ENCODE peak calls at places on chromosome 19, in nine cellular contexts. J, A, T, Y, C, D, V, X and M are unnamed samples.

GRCh38 chr19:12790628-12791344 is 500 bp upstream of the JUNB start:
- DNase-seq in J (no peak), A (no peak), T (no peak), Y (no peak), C (no peak), D (no peak), V (no peak), X (no peak), M (no peak)

GRCh38 chr19:39727070-39727800 is 10.6 kb downstream of the CLC start:
- DNase-seq in J (no peak), A (no peak), T (no peak), Y (no peak), C (no peak), D (no peak), V (no peak), X (no peak), M (peak; percentile 37)

GRCh38 chr19:21328402-21328801 is 808 bp downstream of the ZNF708 start:
- DNase-seq in J (no peak), A (no peak), T (no peak), Y (peak; percentile 26), C (no peak), D (no peak), V (no peak), X (no peak), M (peak; percentile 5)

GRCh38 chr19:31715249-31715944 is 366.2 kb upstream of the TSHZ3 start:
- DNase-seq in J (no peak), A (no peak), T (no peak), Y (no peak), C (peak; percentile 17), D (no peak), V (no peak), X (no peak), M (no peak)

GRCh38 chr19:14761607-14762006 is 16.8 kb downstream of the ADGRE2 start:
- DNase-seq in J (no peak), A (no peak), T (no peak), Y (no peak), C (no peak), D (no peak), V (no peak), X (no peak), M (no peak)

GRCh38 chr19:51000426-51000825 is 978 bp downstream of the KLK8 start:
- DNase-seq in J (no peak), A (no peak), T (no peak), Y (no peak), C (no peak), D (no peak), V (no peak), X (no peak), M (no peak)

GRCh38 chr19:3985643-3986259 is 488 bp upstream of the EEF2 start:
- DNase-seq in J (no peak), A (no peak), T (no peak), Y (no peak), C (no peak), D (no peak), V (no peak), X (no peak), M (no peak)

GRCh38 chr19:45641274-45642105 is 2.3 kb upstream of the EML2 start:
- DNase-seq in J (peak; percentile 49), A (peak; percentile 97), T (peak; percentile 82), Y (no peak), C (peak; percentile 48), D (peak; percentile 85), V (peak; percentile 69), X (peak; percentile 25), M (peak; percentile 95)

GRCh38 chr19:13918726-13919411 is 12.9 kb downstream of the CC2D1A start:
- DNase-seq in J (no peak), A (no peak), T (no peak), Y (peak; percentile 40), C (no peak), D (no peak), V (no peak), X (no peak), M (peak; percentile 6)

GRCh38 chr19:52221831-52222375 is 32.1 kb downstream of the PPP2R1A start:
- DNase-seq in J (no peak), A (peak; percentile 36), T (no peak), Y (no peak), C (no peak), D (no peak), V (no peak), X (no peak), M (no peak)

GRCh38 chr19:7642295-7643046 is 5.6 kb downstream of the STXBP2 start:
- DNase-seq in J (no peak), A (no peak), T (no peak), Y (no peak), C (no peak), D (no peak), V (no peak), X (no peak), M (no peak)

GRCh38 chr19:17333611-17334413 is 843 bp downstream of the ANO8 start:
- DNase-seq in J (no peak), A (no peak), T (no peak), Y (no peak), C (peak; percentile 75), D (peak; percentile 67), V (peak; percentile 74), X (no peak), M (peak; percentile 74)

GRCh38 chr19:34555447-34555846 is 73.9 kb downstream of the WTIP start:
- DNase-seq in J (no peak), A (no peak), T (no peak), Y (no peak), C (no peak), D (no peak), V (no peak), X (no peak), M (no peak)

GRCh38 chr19:743168-743687 is 7.7 kb upstream of the MISP start:
- DNase-seq in J (no peak), A (no peak), T (peak; percentile 71), Y (no peak), C (no peak), D (peak; percentile 56), V (no peak), X (no peak), M (no peak)

GRCh38 chr19:47848871-47849473 is 10.1 kb upstream of the TPRX2 start:
- DNase-seq in J (no peak), A (no peak), T (no peak), Y (peak; percentile 33), C (no peak), D (no peak), V (no peak), X (no peak), M (no peak)

GRCh38 chr19:39246951-39247669 is 1.5 kb downstream of the IFNL4 start:
- DNase-seq in J (no peak), A (no peak), T (no peak), Y (no peak), C (no peak), D (peak; percentile 23), V (peak; percentile 57), X (no peak), M (no peak)

GRCh38 chr19:13234518-13234917 is 84.3 kb downstream of the IER2 start:
- DNase-seq in J (no peak), A (no peak), T (no peak), Y (peak; percentile 81), C (no peak), D (peak; percentile 70), V (peak; percentile 77), X (no peak), M (peak; percentile 79)

GRCh38 chr19:45098521-45099464 is 5.8 kb downstream of the PPP1R37 start:
- DNase-seq in J (no peak), A (no peak), T (no peak), Y (no peak), C (peak; percentile 45), D (no peak), V (no peak), X (peak; percentile 59), M (no peak)

GRCh38 chr19:2338055-2338615 is 9.7 kb downstream of the SPPL2B start:
- DNase-seq in J (no peak), A (no peak), T (no peak), Y (no peak), C (no peak), D (no peak), V (no peak), X (no peak), M (no peak)

GRCh38 chr19:2335848-2336247 is 7.4 kb downstream of the SPPL2B start:
- DNase-seq in J (no peak), A (no peak), T (no peak), Y (no peak), C (no peak), D (no peak), V (no peak), X (no peak), M (no peak)

GRCh38 chr19:2336528-2337328 is 8.2 kb downstream of the SPPL2B start:
- DNase-seq in J (no peak), A (no peak), T (no peak), Y (no peak), C (no peak), D (no peak), V (no peak), X (no peak), M (no peak)

GRCh38 chr19:2338751-2339643 is 10.5 kb downstream of the SPPL2B start:
- DNase-seq in J (no peak), A (no peak), T (no peak), Y (no peak), C (no peak), D (no peak), V (no peak), X (no peak), M (no peak)

DNA sequence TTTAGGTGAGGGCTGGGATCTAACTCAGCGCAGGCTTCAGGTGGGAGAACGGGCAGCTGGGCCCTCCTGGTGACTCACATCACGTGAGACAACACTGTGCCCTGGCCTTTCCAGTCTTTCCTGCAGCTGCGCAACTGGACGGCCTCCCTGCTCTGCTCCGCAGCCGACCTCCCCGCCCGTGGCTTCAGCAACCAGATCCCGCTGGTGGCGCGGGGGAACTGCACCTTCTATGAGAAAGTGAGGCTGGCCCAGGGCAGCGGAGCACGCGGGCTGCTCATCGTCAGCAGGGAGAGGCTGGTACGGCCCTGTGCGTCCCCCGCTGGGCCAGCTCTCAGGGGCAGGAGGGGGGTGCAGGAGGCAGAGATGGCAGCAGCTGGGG is 8.8 kb downstream of the SPPL2B start:
- DNase-seq in J (no peak), A (no peak), T (no peak), Y (peak; percentile 69), C (peak; percentile 47), D (no peak), V (no peak), X (no peak), M (no peak)
- TF ChIP-seq CTCF in J (peak; percentile 32), A (no peak), T (peak; percentile 69), Y (no peak), C (peak; percentile 7), D (no peak), V (no peak), X (no peak), M (no peak)

GRCh38 chr19:9789066-9789465 is 20.5 kb upstream of the ZNF846 start:
- DNase-seq in J (no peak), A (no peak), T (no peak), Y (no peak), C (no peak), D (no peak), V (no peak), X (no peak), M (no peak)
- TF ChIP-seq CTCF in J (no peak), A (no peak), T (no peak), Y (no peak), C (no peak), D (no peak), V (no peak), X (no peak), M (no peak)

GRCh38 chr19:49664171-49665070 is 1.2 kb downstream of the IRF3 start:
- DNase-seq in J (peak; percentile 86), A (peak; percentile 99), T (peak; percentile 88), Y (peak; percentile 95), C (peak; percentile 42), D (peak; percentile 89), V (peak; percentile 95), X (peak; percentile 75), M (peak; percentile 91)
- TF ChIP-seq CTCF in J (peak; percentile 19), A (no peak), T (peak; percentile 53), Y (no peak), C (no peak), D (peak; percentile 26), V (peak; percentile 23), X (no peak), M (no peak)

GRCh38 chr19:35716985-35717664 is 678 bp upstream of the KMT2B start:
- DNase-seq in J (peak; percentile 78), A (peak; percentile 99), T (peak; percentile 90), Y (peak; percentile 98), C (peak; percentile 87), D (peak; percentile 96), V (peak; percentile 97), X (peak; percentile 75), M (no peak)
- TF ChIP-seq CTCF in J (peak; percentile 85), A (no peak), T (peak; percentile 93), Y (peak; percentile 98), C (peak; percentile 75), D (peak; percentile 90), V (peak; percentile 99), X (peak; percentile 97), M (peak; percentile 68)